ENCODE peak calls at places on chromosomes 2 and 18, in six cellular contexts. One of them, this sample, is unnamed.

GRCh38 chr2:152894051-152894450 is 175.6 kb downstream of the ARL6IP6 start:
- DNase-seq in GM12878: no peak
- DNase-seq in K562: no peak
- DNase-seq in H1: no peak
- DNase-seq in HCT116: no peak
- DNase-seq in HepG2: no peak
- DNase-seq in this sample: no peak

GRCh38 chr18:41378628-41379027 is 576.4 kb upstream of the PIK3C3 start:
- DNase-seq in GM12878: no peak
- DNase-seq in K562: no peak
- DNase-seq in H1: no peak
- DNase-seq in HCT116: no peak
- DNase-seq in HepG2: no peak
- DNase-seq in this sample: peak

GRCh38 chr2:110815938-110816337 is 83.6 kb downstream of the ACOXL start:
- DNase-seq in GM12878: no peak
- DNase-seq in K562: no peak
- DNase-seq in H1: no peak
- DNase-seq in HCT116: no peak
- DNase-seq in HepG2: no peak
- DNase-seq in this sample: no peak

GRCh38 chr2:169933124-169933711 is 106.0 kb downstream of the UBR3 start:
- DNase-seq in GM12878: no peak
- DNase-seq in K562: peak
- DNase-seq in H1: no peak
- DNase-seq in HCT116: peak
- DNase-seq in HepG2: peak
- DNase-seq in this sample: peak

GRCh38 chr2:241584446-241584845 is 25.9 kb downstream of the BOK start:
- DNase-seq in GM12878: no peak
- DNase-seq in K562: peak
- DNase-seq in H1: no peak
- DNase-seq in HCT116: peak
- DNase-seq in HepG2: no peak
- DNase-seq in this sample: no peak

GRCh38 chr2:61141151-61141550 is 20.8 kb upstream of the C2orf74 start:
- DNase-seq in GM12878: no peak
- DNase-seq in K562: no peak
- DNase-seq in H1: no peak
- DNase-seq in HCT116: no peak
- DNase-seq in HepG2: no peak
- DNase-seq in this sample: no peak

GRCh38 chr18:10965104-10965503 is 184.3 kb downstream of the PIEZO2 start:
- DNase-seq in GM12878: no peak
- DNase-seq in K562: no peak
- DNase-seq in H1: no peak
- DNase-seq in HCT116: no peak
- DNase-seq in HepG2: no peak
- DNase-seq in this sample: no peak

GRCh38 chr2:66682476-66682875 is 247.6 kb downstream of the MEIS1 start:
- DNase-seq in GM12878: no peak
- DNase-seq in K562: no peak
- DNase-seq in H1: no peak
- DNase-seq in HCT116: no peak
- DNase-seq in HepG2: no peak
- DNase-seq in this sample: no peak

GRCh38 chr2:42795871-42796301 is 3.5 kb upstream of the HAAO start:
- DNase-seq in GM12878: no peak
- DNase-seq in K562: no peak
- DNase-seq in H1: no peak
- DNase-seq in HCT116: no peak
- DNase-seq in HepG2: no peak
- DNase-seq in this sample: no peak

GRCh38 chr2:215797676-215798075 is 215.7 kb downstream of the MREG start:
- DNase-seq in GM12878: no peak
- DNase-seq in K562: no peak
- DNase-seq in H1: no peak
- DNase-seq in HCT116: no peak
- DNase-seq in HepG2: no peak
- DNase-seq in this sample: no peak

GRCh38 chr2:172969171-172969570 is 106.5 kb upstream of the MAP3K20 start:
- DNase-seq in GM12878: no peak
- DNase-seq in K562: no peak
- DNase-seq in H1: no peak
- DNase-seq in HCT116: no peak
- DNase-seq in HepG2: no peak
- DNase-seq in this sample: no peak

GRCh38 chr2:226183550-226183949 is 616.1 kb downstream of the IRS1 start:
- DNase-seq in GM12878: no peak
- DNase-seq in K562: no peak
- DNase-seq in H1: no peak
- DNase-seq in HCT116: no peak
- DNase-seq in HepG2: no peak
- DNase-seq in this sample: no peak

GRCh38 chr2:178514664-178515063 is 34.4 kb downstream of the PLEKHA3 start:
- DNase-seq in GM12878: no peak
- DNase-seq in K562: no peak
- DNase-seq in H1: no peak
- DNase-seq in HCT116: no peak
- DNase-seq in HepG2: no peak
- DNase-seq in this sample: no peak

GRCh38 chr2:37029758-37030157 is 54.4 kb downstream of the HEATR5B start:
- DNase-seq in GM12878: no peak
- DNase-seq in K562: no peak
- DNase-seq in H1: no peak
- DNase-seq in HCT116: no peak
- DNase-seq in HepG2: no peak
- DNase-seq in this sample: no peak

GRCh38 chr2:111046670-111047069 is 74.0 kb upstream of the BCL2L11 start:
- DNase-seq in GM12878: no peak
- DNase-seq in K562: no peak
- DNase-seq in H1: peak
- DNase-seq in HCT116: no peak
- DNase-seq in HepG2: no peak
- DNase-seq in this sample: no peak

GRCh38 chr2:217952409-217952808 is 50.4 kb downstream of the TNS1 start:
- DNase-seq in GM12878: no peak
- DNase-seq in K562: no peak
- DNase-seq in H1: no peak
- DNase-seq in HCT116: no peak
- DNase-seq in HepG2: no peak
- DNase-seq in this sample: no peak

GRCh38 chr2:236610991-236611821 is 41.6 kb downstream of the ACKR3 start:
- DNase-seq in GM12878: no peak
- DNase-seq in K562: no peak
- DNase-seq in H1: no peak
- DNase-seq in HCT116: no peak
- DNase-seq in HepG2: no peak
- DNase-seq in this sample: no peak

GRCh38 chr2:143482316-143482715 is 353.1 kb downstream of the ARHGAP15 start:
- DNase-seq in GM12878: no peak
- DNase-seq in K562: no peak
- DNase-seq in H1: no peak
- DNase-seq in HCT116: no peak
- DNase-seq in HepG2: no peak
- DNase-seq in this sample: peak

GRCh38 chr2:6077585-6077984 is 385.4 kb downstream of the SOX11 start:
- DNase-seq in GM12878: no peak
- DNase-seq in K562: no peak
- DNase-seq in H1: no peak
- DNase-seq in HCT116: no peak
- DNase-seq in HepG2: no peak
- DNase-seq in this sample: no peak

GRCh38 chr2:232235716-232236115 is 142.8 kb upstream of the ALPP start:
- DNase-seq in GM12878: no peak
- DNase-seq in K562: no peak
- DNase-seq in H1: no peak
- DNase-seq in HCT116: no peak
- DNase-seq in HepG2: no peak
- DNase-seq in this sample: no peak

GRCh38 chr2:210370562-210370961 is 55.6 kb upstream of the MYL1 start:
- DNase-seq in GM12878: no peak
- DNase-seq in K562: no peak
- DNase-seq in H1: no peak
- DNase-seq in HCT116: no peak
- DNase-seq in HepG2: no peak
- DNase-seq in this sample: no peak

DNA sequence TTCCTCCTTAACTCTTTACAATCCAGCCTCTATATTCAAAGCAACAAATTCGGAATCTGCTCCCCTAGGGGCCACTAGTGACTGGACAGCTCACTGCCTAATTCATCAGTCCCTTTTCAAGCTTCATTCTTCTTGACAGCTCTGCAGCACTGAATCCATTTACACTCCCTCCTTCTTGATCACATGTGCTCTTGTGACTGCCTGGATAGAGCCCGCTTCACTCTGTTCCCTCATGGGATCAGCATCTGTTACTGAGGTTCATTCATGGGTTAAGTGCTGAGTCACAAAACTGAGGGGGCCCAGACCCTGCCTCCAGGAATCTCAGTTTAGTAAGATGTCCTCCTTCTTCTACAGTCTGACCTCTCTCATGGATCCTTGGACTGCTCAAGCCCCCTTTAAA is 81.5 kb downstream of the CYRIA start:
- DNase-seq in GM12878: no peak
- DNase-seq in K562: no peak
- DNase-seq in H1: no peak
- DNase-seq in HCT116: no peak
- DNase-seq in HepG2: no peak
- DNase-seq in this sample: no peak
- TF ChIP-seq JUND in GM12878: no peak
- TF ChIP-seq JUND in K562: no peak
- TF ChIP-seq JUND in H1: no peak
- TF ChIP-seq JUND in HCT116: no peak
- TF ChIP-seq JUND in HepG2: no peak
- TF ChIP-seq JUND in this sample: no peak

GRCh38 chr2:102064679-102065674 is 73.2 kb downstream of the IL1R2 start:
- DNase-seq in GM12878: no peak
- DNase-seq in K562: no peak
- DNase-seq in H1: no peak
- DNase-seq in HCT116: no peak
- DNase-seq in HepG2: peak
- DNase-seq in this sample: no peak
- TF ChIP-seq JUND in GM12878: no peak
- TF ChIP-seq JUND in K562: no peak
- TF ChIP-seq JUND in H1: no peak
- TF ChIP-seq JUND in HCT116: no peak
- TF ChIP-seq JUND in HepG2: no peak
- TF ChIP-seq JUND in this sample: no peak

DNA sequence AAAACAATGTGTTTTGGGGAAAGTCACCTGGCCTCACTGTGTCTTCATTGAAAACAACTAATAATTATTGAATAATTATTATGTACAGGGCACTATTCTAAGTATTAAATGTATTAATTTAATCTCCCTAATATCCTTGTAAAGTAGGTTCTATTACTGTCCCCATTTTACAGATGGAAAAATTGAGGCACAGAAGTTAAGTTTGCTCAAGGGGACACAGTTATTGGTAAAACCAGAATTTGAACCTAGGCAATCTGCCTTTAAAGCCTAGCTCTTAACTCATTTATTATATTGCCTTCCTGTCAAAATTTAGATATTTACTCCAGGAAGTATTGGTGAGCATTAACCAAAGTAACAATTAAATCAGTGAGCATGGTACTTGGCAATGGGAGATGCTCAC is 84.6 kb downstream of the PMS1 start:
- DNase-seq in GM12878: no peak
- DNase-seq in K562: no peak
- DNase-seq in H1: no peak
- DNase-seq in HCT116: no peak
- DNase-seq in HepG2: no peak
- DNase-seq in this sample: no peak
- TF ChIP-seq JUND in GM12878: no peak
- TF ChIP-seq JUND in K562: no peak
- TF ChIP-seq JUND in H1: no peak
- TF ChIP-seq JUND in HCT116: no peak
- TF ChIP-seq JUND in HepG2: no peak
- TF ChIP-seq JUND in this sample: no peak

GRCh38 chr2:21123473-21124393 is at the start of gene TDRD15:
- DNase-seq in GM12878: no peak
- DNase-seq in K562: peak
- DNase-seq in H1: no peak
- DNase-seq in HCT116: no peak
- DNase-seq in HepG2: no peak
- DNase-seq in this sample: no peak

GRCh38 chr2:21117688-21118087 is 6.1 kb upstream of the TDRD15 start:
- DNase-seq in GM12878: no peak
- DNase-seq in K562: no peak
- DNase-seq in H1: no peak
- DNase-seq in HCT116: no peak
- DNase-seq in HepG2: no peak
- DNase-seq in this sample: no peak

GRCh38 chr2:21118302-21118920 is 5.4 kb upstream of the TDRD15 start:
- DNase-seq in GM12878: no peak
- DNase-seq in K562: peak
- DNase-seq in H1: no peak
- DNase-seq in HCT116: peak
- DNase-seq in HepG2: peak
- DNase-seq in this sample: no peak
- TF ChIP-seq JUND in GM12878: no peak
- TF ChIP-seq JUND in K562: no peak
- TF ChIP-seq JUND in H1: no peak
- TF ChIP-seq JUND in HCT116: no peak
- TF ChIP-seq JUND in HepG2: no peak
- TF ChIP-seq JUND in this sample: no peak

GRCh38 chr2:202290316-202290715 is 24.8 kb downstream of the NOP58 start:
- DNase-seq in GM12878: no peak
- DNase-seq in K562: no peak
- DNase-seq in H1: no peak
- DNase-seq in HCT116: no peak
- DNase-seq in HepG2: no peak
- DNase-seq in this sample: no peak
- TF ChIP-seq JUND in GM12878: no peak
- TF ChIP-seq JUND in K562: no peak
- TF ChIP-seq JUND in H1: no peak
- TF ChIP-seq JUND in HCT116: no peak
- TF ChIP-seq JUND in HepG2: no peak
- TF ChIP-seq JUND in this sample: no peak